ENCODE peak calls at places on chromosomes 5 and 9, in five cellular contexts. B, G, X, W and Q are unnamed samples.

GRCh38 chr5:141100243-141100805 is at the start of gene PCDHB3:
- DNase-seq in B (peak), G (peak), X (peak), W (no peak), Q (peak)

GRCh38 chr9:87644659-87645058 is 81.3 kb upstream of the CTSL start:
- DNase-seq in B (no peak), G (no peak), X (no peak), W (no peak), Q (peak)

GRCh38 chr5:40033411-40033810 is 608.6 kb upstream of the DAB2 start:
- DNase-seq in B (no peak), G (no peak), X (no peak), W (no peak), Q (no peak)

GRCh38 chr5:171309276-171309525 is 153 bp downstream of the TLX3 start:
- DNase-seq in B (no peak), G (no peak), X (no peak), W (no peak), Q (no peak)

GRCh38 chr9:113579270-113580040 is 115.9 kb downstream of the RGS3 start:
- DNase-seq in B (peak), G (no peak), X (peak), W (no peak), Q (no peak)

GRCh38 chr5:177195307-177195952 is 61.9 kb downstream of the NSD1 start:
- DNase-seq in B (peak), G (no peak), X (peak), W (no peak), Q (peak)

GRCh38 chr5:98016771-98017170 is 756.7 kb upstream of the RGMB start:
- DNase-seq in B (peak), G (no peak), X (peak), W (no peak), Q (no peak)

GRCh38 chr5:154562244-154562861 is 84.3 kb upstream of the HAND1 start:
- DNase-seq in B (no peak), G (no peak), X (no peak), W (no peak), Q (no peak)

GRCh38 chr9:3960661-3961144 is 339.2 kb downstream of the GLIS3 start:
- DNase-seq in B (peak), G (no peak), X (no peak), W (peak), Q (no peak)

GRCh38 chr5:14156611-14157493 is 13.7 kb downstream of the TRIO start:
- DNase-seq in B (peak), G (no peak), X (peak), W (no peak), Q (peak)

GRCh38 chr5:172838151-172838875 is 4.3 kb downstream of the ERGIC1 start:
- DNase-seq in B (no peak), G (no peak), X (no peak), W (no peak), Q (no peak)

GRCh38 chr5:133830281-133830680 is 138.1 kb downstream of the C5orf15 start:
- DNase-seq in B (no peak), G (no peak), X (no peak), W (no peak), Q (no peak)

GRCh38 chr5:56514246-56514645 is 281.1 kb upstream of the ANKRD55 start:
- DNase-seq in B (no peak), G (no peak), X (no peak), W (no peak), Q (peak)

GRCh38 chr5:61397238-61397637 is 65.2 kb downstream of the ZSWIM6 start:
- DNase-seq in B (peak), G (no peak), X (peak), W (no peak), Q (no peak)

GRCh38 chr9:35226685-35227084 is 64.9 kb downstream of the UNC13B start:
- DNase-seq in B (no peak), G (no peak), X (no peak), W (no peak), Q (no peak)

GRCh38 chr9:93603011-93603410 is 26.6 kb downstream of the PHF2 start:
- DNase-seq in B (no peak), G (no peak), X (no peak), W (no peak), Q (no peak)

GRCh38 chr5:61704289-61704688 is 372.2 kb downstream of the ZSWIM6 start:
- DNase-seq in B (no peak), G (no peak), X (no peak), W (no peak), Q (no peak)

GRCh38 chr5:122150128-122150685 is 20.9 kb downstream of the ZNF474 start:
- DNase-seq in B (peak), G (no peak), X (peak), W (no peak), Q (no peak)

GRCh38 chr9:130138791-130139190 is 33.4 kb upstream of the NCS1 start:
- DNase-seq in B (peak), G (no peak), X (peak), W (no peak), Q (no peak)

GRCh38 chr9:126919193-126919592 is 4.6 kb downstream of the RALGPS1 start:
- DNase-seq in B (no peak), G (no peak), X (no peak), W (no peak), Q (no peak)

GRCh38 chr5:114266374-114266773 is 95.5 kb upstream of the KCNN2 start:
- DNase-seq in B (peak), G (no peak), X (peak), W (no peak), Q (no peak)

GRCh38 chr5:149489605-149490037 is 61.6 kb downstream of the CSNK1A1 start:
- DNase-seq in B (peak), G (no peak), X (peak), W (no peak), Q (no peak)

GRCh38 chr5:134547579-134547978 is 22.1 kb downstream of the JADE2 start:
- DNase-seq in B (peak), G (no peak), X (peak), W (no peak), Q (no peak)

GRCh38 chr9:89079421-89079820 is 88.2 kb downstream of the S1PR3 start:
- DNase-seq in B (peak), G (no peak), X (no peak), W (no peak), Q (no peak)

GRCh38 chr5:74934949-74935751 is 69.0 kb upstream of the FAM169A start:
- DNase-seq in B (peak), G (no peak), X (peak), W (no peak), Q (peak)

GRCh38 chr9:117725426-117725887 is 21.3 kb downstream of the TLR4 start:
- DNase-seq in B (no peak), G (no peak), X (peak), W (no peak), Q (no peak)

GRCh38 chr5:28958581-28958980 is 1920.2 kb upstream of the CDH9 start:
- DNase-seq in B (no peak), G (no peak), X (no peak), W (no peak), Q (no peak)

GRCh38 chr5:97745817-97746216 is 562.8 kb upstream of the RIOK2 start:
- DNase-seq in B (peak), G (no peak), X (peak), W (no peak), Q (no peak)

GRCh38 chr9:95626885-95627558 is 110.3 kb upstream of the PTCH1 start:
- DNase-seq in B (no peak), G (no peak), X (peak), W (no peak), Q (no peak)
- H2AK5ac ChIP-seq in B (no peak), G (no peak), X (peak), W (no peak), Q (no peak)

GRCh38 chr5:2466966-2467365 is 284.5 kb downstream of the IRX2 start:
- DNase-seq in B (no peak), G (no peak), X (no peak), W (no peak), Q (no peak)
- H2AK5ac ChIP-seq in B (no peak), G (no peak), X (no peak), W (no peak), Q (no peak)

DNA sequence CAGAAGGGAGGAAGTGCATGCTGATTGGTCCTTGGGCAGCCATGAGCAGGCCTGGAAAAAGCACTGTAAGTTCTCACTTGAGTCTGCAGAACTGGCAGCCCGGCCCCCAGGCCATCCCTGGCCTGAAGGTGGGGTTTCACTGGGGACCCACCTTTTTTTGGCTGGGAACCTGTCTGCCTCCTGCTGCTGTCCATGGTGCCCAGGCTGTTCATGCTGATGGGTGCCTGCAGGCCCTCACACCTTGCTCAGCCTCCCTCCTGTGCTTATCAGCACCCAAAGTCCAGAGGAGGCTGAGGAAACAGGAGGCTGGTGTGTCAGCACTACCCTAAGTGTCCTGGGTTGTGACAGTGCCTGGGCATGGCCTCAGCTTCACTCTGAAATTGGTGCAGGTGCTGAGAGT is 134.4 kb upstream of the SPRY4 start:
- DNase-seq in B (no peak), G (no peak), X (no peak), W (no peak), Q (no peak)
- H2AK5ac ChIP-seq in B (no peak), G (no peak), X (no peak), W (peak), Q (no peak)

GRCh38 chr9:84330246-84330645 is 10.3 kb downstream of the SLC28A3 start:
- DNase-seq in B (no peak), G (no peak), X (no peak), W (no peak), Q (no peak)
- H2AK5ac ChIP-seq in B (no peak), G (no peak), X (no peak), W (no peak), Q (no peak)

DNA sequence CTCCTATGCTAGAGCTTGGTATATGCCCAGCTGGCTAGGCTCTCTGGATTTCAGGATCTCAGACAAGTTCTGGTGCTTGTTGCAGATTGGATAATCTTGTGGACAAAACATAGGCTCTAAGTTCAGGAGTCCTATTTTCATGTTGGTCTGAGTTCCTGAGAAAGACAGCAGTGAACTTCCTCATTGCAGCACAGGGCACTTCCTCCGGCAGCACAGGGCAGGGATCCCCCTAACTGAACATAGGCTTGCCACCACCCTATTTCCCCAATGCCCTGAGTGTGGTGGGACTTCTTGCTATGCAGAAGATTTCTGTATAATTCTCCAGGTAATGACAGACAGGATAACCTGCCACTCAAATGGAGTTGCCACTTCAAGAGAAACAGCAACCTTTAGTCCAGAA is 220.1 kb downstream of the PIK3R1 start:
- DNase-seq in B (no peak), G (no peak), X (no peak), W (no peak), Q (no peak)
- H2AK5ac ChIP-seq in B (no peak), G (no peak), X (peak), W (no peak), Q (no peak)

DNA sequence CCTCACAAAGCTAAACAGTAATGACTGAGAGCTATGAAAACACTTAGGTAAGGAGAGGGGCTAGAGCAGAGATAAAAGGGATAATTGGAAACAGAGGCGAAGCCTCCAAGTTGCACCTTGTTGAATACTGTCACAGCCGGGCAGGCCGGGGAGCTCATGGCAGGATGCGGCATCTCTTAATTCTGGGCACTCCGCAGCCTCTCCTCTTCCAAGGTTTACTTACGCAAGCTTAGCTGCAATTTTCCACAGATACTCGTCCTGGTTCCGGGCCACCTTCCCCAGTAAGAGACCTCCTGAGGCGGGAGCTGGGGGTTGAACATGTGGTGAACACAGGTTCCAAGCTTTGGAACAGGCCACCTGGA is 334.9 kb downstream of the CWC27 start:
- DNase-seq in B (no peak), G (no peak), X (no peak), W (no peak), Q (no peak)
- H2AK5ac ChIP-seq in B (peak), G (no peak), X (no peak), W (no peak), Q (no peak)

DNA sequence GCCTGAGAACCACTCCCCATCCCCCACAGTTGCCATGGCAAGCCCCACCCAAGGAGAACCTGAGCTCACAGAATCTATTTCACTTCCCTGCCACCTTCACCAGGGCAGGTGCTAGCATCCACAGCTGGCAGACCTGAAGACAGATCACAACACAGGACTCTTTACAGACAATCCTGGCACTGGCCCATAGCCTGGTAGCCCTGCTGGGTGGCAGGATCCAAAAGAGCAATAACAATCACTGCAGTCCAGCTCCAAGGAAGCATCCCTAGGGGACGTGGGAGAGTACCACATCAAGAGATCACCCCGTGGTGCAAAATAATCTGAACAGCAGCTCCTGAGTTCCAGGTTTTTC is 463.2 kb upstream of the PIK3R1 start:
- DNase-seq in B (no peak), G (no peak), X (no peak), W (no peak), Q (no peak)
- H2AK5ac ChIP-seq in B (no peak), G (no peak), X (no peak), W (no peak), Q (no peak)

DNA sequence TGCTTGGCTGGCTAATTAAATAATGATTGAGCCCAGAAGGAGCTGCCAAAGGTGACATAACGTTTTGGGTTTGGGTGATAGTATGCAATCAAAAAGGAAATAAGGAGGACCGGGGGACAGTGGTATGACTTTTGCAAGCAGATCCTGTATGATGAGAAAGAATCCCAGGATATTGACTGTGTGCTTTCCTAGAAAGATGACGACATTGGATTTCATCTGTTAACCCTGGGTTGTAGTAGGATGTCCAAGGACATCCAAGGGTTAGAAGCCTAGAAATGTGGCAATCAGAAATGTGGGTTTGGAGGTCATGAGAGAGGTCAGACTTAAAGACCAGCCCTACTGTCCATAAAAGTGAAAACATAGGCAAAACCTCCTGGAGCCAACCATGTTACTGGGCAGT is 50.3 kb upstream of the HMHB1 start:
- DNase-seq in B (no peak), G (no peak), X (no peak), W (no peak), Q (no peak)
- H2AK5ac ChIP-seq in B (no peak), G (no peak), X (no peak), W (no peak), Q (no peak)

DNA sequence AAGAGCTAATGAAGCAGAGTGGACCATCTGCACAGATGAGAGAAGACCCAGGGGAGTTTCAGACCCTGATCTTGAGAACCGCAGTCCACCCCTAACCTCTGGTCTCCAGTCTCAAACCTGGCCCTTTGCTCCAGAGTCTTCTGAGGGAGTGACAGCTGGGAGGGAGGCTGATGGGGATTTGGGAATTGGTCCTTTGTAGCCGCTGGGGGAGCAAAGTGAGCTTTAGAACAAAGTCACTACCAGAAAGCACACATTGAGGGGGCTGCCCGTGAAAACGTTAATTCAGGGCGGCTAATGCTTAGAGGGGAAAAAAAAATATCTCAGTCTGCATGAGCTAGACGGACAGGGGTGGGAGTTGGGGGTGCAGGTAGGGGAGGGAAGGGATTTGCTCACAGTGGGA is 123.2 kb upstream of the RETREG1 start:
- DNase-seq in B (no peak), G (peak), X (no peak), W (no peak), Q (peak)
- H2AK5ac ChIP-seq in B (no peak), G (no peak), X (no peak), W (no peak), Q (no peak)

GRCh38 chr9:94915476-94916450 is 189.3 kb downstream of the AOPEP start:
- DNase-seq in B (no peak), G (peak), X (no peak), W (no peak), Q (no peak)
- H2AK5ac ChIP-seq in B (peak), G (no peak), X (peak), W (peak), Q (peak)